ENCODE peak calls at places on chromosomes 13 and 19, in eight cellular contexts. I, B, U, G, X, W, S and V are unnamed samples.

GRCh38 chr19:49827034-49827433 is 8.9 kb downstream of the MED25 start:
- DNase-seq in I (no peak), B (no peak), U (no peak), G (no peak), X (no peak), W (no peak), S (no peak), V (no peak)

GRCh38 chr13:97273341-97273831 is 51.3 kb downstream of the MBNL2 start:
- DNase-seq in I (no peak), B (peak), U (no peak), G (peak), X (no peak), W (no peak), S (no peak), V (no peak)

GRCh38 chr13:94878721-94879120 is 166.4 kb upstream of the SOX21 start:
- DNase-seq in I (no peak), B (no peak), U (no peak), G (no peak), X (no peak), W (no peak), S (no peak), V (no peak)

GRCh38 chr19:31511696-31512095 is 162.5 kb upstream of the TSHZ3 start:
- DNase-seq in I (no peak), B (no peak), U (no peak), G (no peak), X (no peak), W (no peak), S (no peak), V (no peak)

GRCh38 chr13:99506632-99507031 is 5.4 kb downstream of the TM9SF2 start:
- DNase-seq in I (no peak), B (no peak), U (no peak), G (no peak), X (no peak), W (no peak), S (no peak), V (no peak)

GRCh38 chr13:30125422-30126073 is 181.8 kb downstream of the KATNAL1 start:
- DNase-seq in I (no peak), B (peak), U (peak), G (peak), X (peak), W (peak), S (no peak), V (peak)

GRCh38 chr13:30730526-30730925 is 4.8 kb upstream of the ALOX5AP start:
- DNase-seq in I (no peak), B (no peak), U (no peak), G (no peak), X (peak), W (no peak), S (no peak), V (no peak)

GRCh38 chr13:113723400-113724015 is 35.5 kb upstream of the TMEM255B start:
- DNase-seq in I (peak), B (no peak), U (no peak), G (no peak), X (no peak), W (no peak), S (no peak), V (no peak)

GRCh38 chr13:30676672-30677071 is 58.7 kb upstream of the ALOX5AP start:
- DNase-seq in I (no peak), B (peak), U (no peak), G (peak), X (peak), W (peak), S (no peak), V (no peak)

GRCh38 chr19:13610042-13610691 is 103.9 kb upstream of the CACNA1A start:
- DNase-seq in I (no peak), B (no peak), U (no peak), G (no peak), X (no peak), W (no peak), S (no peak), V (no peak)

GRCh38 chr19:38921420-38922274 is 8.9 kb downstream of the SARS2 start:
- DNase-seq in I (no peak), B (no peak), U (no peak), G (no peak), X (no peak), W (no peak), S (no peak), V (no peak)

GRCh38 chr13:95426631-95427030 is 125.4 kb upstream of the ABCC4 start:
- DNase-seq in I (no peak), B (no peak), U (no peak), G (no peak), X (no peak), W (no peak), S (no peak), V (no peak)

GRCh38 chr19:7799640-7800355 is 30.2 kb upstream of the EVI5L start:
- DNase-seq in I (peak), B (peak), U (no peak), G (peak), X (peak), W (peak), S (no peak), V (peak)

GRCh38 chr19:33210266-33210940 is 15.2 kb downstream of the SLC7A10 start:
- DNase-seq in I (peak), B (no peak), U (no peak), G (no peak), X (no peak), W (no peak), S (no peak), V (no peak)

GRCh38 chr19:46573679-46574522 is 27.2 kb upstream of the CALM3 start:
- DNase-seq in I (no peak), B (no peak), U (no peak), G (no peak), X (peak), W (no peak), S (no peak), V (no peak)

GRCh38 chr13:99151516-99151915 is 49.1 kb upstream of the UBAC2 start:
- DNase-seq in I (no peak), B (peak), U (peak), G (peak), X (no peak), W (peak), S (no peak), V (no peak)

GRCh38 chr13:27960362-27961226 is 8.5 kb downstream of the CDX2 start:
- DNase-seq in I (no peak), B (peak), U (no peak), G (peak), X (peak), W (peak), S (no peak), V (no peak)

GRCh38 chr13:112972867-112973576 is 4.0 kb downstream of the MCF2L start:
- DNase-seq in I (peak), B (no peak), U (no peak), G (no peak), X (no peak), W (no peak), S (no peak), V (no peak)

GRCh38 chr19:2270157-2270571 is 11.8 kb downstream of the PEAK3 start:
- DNase-seq in I (peak), B (no peak), U (no peak), G (peak), X (no peak), W (no peak), S (no peak), V (no peak)

GRCh38 chr13:101140087-101140770 is 276.1 kb downstream of the NALCN start:
- DNase-seq in I (no peak), B (no peak), U (no peak), G (no peak), X (no peak), W (no peak), S (no peak), V (no peak)

GRCh38 chr13:19117913-19118739 is 63.5 kb downstream of the TUBA3C start:
- DNase-seq in I (no peak), B (no peak), U (no peak), G (no peak), X (no peak), W (no peak), S (no peak), V (no peak)

GRCh38 chr19:51006406-51006805 is 5.0 kb upstream of the KLK8 start:
- DNase-seq in I (no peak), B (peak), U (no peak), G (no peak), X (no peak), W (no peak), S (no peak), V (no peak)

GRCh38 chr13:103625194-103625593 is 559.0 kb upstream of the SLC10A2 start:
- DNase-seq in I (no peak), B (no peak), U (no peak), G (no peak), X (no peak), W (no peak), S (no peak), V (no peak)

GRCh38 chr19:920051-920857 is 3.1 kb downstream of the KISS1R start:
- DNase-seq in I (no peak), B (no peak), U (no peak), G (no peak), X (no peak), W (no peak), S (no peak), V (no peak)

DNA sequence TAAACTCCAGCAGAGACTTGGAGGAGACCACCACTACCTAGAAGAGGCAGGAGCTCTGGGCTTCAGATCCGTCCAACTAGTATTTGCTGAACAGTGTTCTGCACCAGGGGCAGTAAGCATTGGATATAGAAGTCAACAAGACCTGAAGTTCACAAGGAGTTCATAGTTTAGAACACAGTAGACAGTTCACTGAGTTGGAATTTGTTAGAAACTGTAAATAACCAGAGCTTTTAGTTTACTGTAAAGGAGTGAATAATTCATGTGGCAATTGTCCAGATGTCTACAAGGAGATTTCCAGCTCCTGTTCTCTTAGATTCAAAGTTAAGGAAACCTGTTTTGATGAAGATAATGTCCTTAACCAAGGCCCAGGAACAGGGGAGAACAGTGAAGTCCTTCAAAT is 128.9 kb downstream of the COG6 start:
- DNase-seq in I (no peak), B (no peak), U (no peak), G (peak), X (no peak), W (peak), S (no peak), V (no peak)
- H3K4me3 ChIP-seq in I (no peak), B (no peak), U (no peak), G (no peak), X (no peak), W (no peak), S (no peak), V (no peak)

GRCh38 chr19:17246681-17247425 is 1.1 kb upstream of the NR2F6 start:
- DNase-seq in I (peak), B (peak), U (no peak), G (peak), X (peak), W (peak), S (no peak), V (no peak)
- H3K4me3 ChIP-seq in I (peak), B (peak), U (no peak), G (peak), X (peak), W (peak), S (peak), V (peak)

DNA sequence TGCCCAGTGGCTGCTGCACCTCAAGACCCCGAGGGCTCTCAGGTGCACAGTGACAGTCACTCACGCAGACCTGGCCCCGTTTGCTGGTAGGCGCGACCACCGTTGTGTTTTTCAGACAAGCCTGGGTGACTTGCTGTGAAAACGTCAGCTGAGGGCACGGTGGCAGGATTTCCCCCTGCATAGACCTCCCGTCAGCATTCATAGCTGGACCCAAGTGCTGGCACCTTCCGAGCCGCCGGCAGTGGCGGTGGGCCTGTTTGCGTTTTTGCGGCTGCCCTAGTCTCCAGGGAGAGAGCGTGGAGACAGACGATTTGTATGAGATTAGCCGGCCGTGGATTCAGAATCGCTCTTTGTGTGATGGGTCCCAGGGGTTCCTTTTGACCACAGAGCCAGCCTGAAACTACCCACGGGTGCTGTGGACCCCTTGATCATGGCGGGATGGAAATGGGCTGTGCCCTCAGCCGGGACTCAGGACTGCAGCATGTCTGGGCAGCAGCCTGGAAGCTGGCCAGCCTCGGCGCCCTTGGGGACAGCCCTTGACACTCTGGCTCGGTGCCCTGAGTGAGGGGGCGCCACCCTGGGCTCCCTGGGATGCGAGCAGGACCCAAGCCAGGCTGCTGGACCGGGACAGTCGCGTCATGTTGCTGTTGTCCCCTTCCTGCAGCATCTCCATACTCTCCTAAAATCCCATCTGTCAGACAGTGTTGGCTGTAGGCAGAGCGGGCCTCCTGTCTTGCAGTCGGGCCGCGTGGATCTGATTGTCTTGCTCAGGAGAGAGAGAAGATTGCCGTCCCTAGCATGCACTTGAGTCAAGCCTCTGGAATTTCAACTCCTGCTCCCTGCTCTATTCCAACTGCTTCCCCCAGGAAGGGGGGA is 8.6 kb downstream of the KDM4B start:
- DNase-seq in I (peak), B (peak), U (peak), G (peak), X (no peak), W (peak), S (no peak), V (no peak)
- H3K4me3 ChIP-seq in I (no peak), B (no peak), U (no peak), G (no peak), X (no peak), W (no peak), S (no peak), V (no peak)

GRCh38 chr13:84902243-84902642 is 897.0 kb downstream of the SLITRK6 start:
- DNase-seq in I (no peak), B (no peak), U (no peak), G (no peak), X (no peak), W (no peak), S (no peak), V (no peak)
- H3K4me3 ChIP-seq in I (no peak), B (no peak), U (no peak), G (no peak), X (no peak), W (no peak), S (no peak), V (no peak)